ENCODE peak calls at places on chromosomes 6 and 20, in four cellular contexts. C is GM06990, R is AG04450, V is AG09309. A is an unnamed sample.

GRCh38 chr20:5918856-5919633 is 31.3 kb downstream of the TRMT6 start:
- DNase-seq in C (no peak), V (no peak), R (no peak), A (no peak)

GRCh38 chr20:13708234-13708633 is 69.5 kb upstream of the TASP1 start:
- DNase-seq in V (no peak), R (no peak), C (no peak), A (no peak)

GRCh38 chr20:1656844-1657243 is 735 bp downstream of the SIRPG start:
- DNase-seq in R (no peak), V (no peak), C (no peak), A (no peak)

GRCh38 chr6:56393615-56394612 is 146.5 kb upstream of the COL21A1 start:
- DNase-seq in V (no peak), C (no peak), R (no peak), A (no peak)

GRCh38 chr6:47083586-47084047 is 41.5 kb upstream of the ADGRF1 start:
- DNase-seq in R (peak), C (no peak), V (peak), A (no peak)

GRCh38 chr20:22579711-22580697 is 4.4 kb downstream of the FOXA2 start:
- DNase-seq in C (no peak), R (no peak), V (no peak), A (no peak)

GRCh38 chr6:119978274-119978889 is 628.8 kb upstream of the MAN1A1 start:
- DNase-seq in C (no peak), R (no peak), V (no peak), A (no peak)

GRCh38 chr20:49747707-49748524 is 34.2 kb upstream of the B4GALT5 start:
- DNase-seq in R (no peak), C (no peak), V (peak), A (no peak)

GRCh38 chr6:156617376-156617775 is 159.8 kb upstream of the ARID1B start:
- DNase-seq in V (no peak), C (no peak), R (no peak), A (peak)

GRCh38 chr6:157758516-157759023 is 64.5 kb upstream of the SNX9 start:
- DNase-seq in V (no peak), C (no peak), R (no peak), A (no peak)

GRCh38 chr6:137044366-137045220 is at the start of gene IL20RA:
- DNase-seq in V (no peak), R (no peak), C (peak), A (no peak)

DNA sequence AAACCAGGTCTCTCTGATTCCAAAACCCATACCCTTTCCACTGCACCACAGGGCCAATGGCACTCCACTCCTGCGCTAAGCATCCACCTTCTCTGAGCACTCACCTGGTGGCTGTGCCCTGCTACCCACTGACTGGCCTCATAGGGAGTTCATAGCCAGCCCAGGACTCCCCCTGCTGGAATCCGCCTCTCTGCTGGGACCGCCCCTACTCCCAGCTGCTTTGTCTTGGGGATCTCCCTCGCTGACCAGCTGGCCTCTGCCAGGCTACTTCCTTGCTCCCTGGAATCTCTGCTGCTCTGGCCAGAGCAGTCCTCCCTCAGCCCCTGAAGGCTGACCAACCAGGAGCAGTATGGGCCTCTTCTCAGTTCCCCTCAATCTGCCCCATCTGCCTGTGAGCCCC is 129.7 kb downstream of the FAXC start:
- DNase-seq in V (no peak), R (no peak), C (no peak), A (no peak)
- TF ChIP-seq CTCF in V (no peak), R (peak), C (peak), A (no peak)

DNA sequence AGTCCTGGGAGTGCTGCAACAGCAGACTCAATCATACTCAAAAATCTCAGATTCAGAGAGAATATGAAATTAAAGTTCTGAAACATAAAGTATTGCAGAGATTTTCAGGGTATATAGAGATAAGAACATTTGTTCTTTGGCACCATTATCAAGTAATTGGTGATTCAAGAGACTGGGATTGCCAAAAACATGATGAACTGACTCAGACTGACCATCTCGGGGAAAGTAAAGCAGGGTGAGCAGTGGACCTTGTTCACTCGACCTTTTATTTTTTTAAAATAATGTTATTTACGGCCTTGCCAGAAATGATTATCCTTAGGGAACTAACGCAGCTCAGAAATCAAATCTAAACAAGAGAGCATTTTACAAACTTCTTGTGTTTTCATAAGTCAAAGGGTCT is 65.9 kb upstream of the PTCHD4 start:
- DNase-seq in V (no peak), R (no peak), C (no peak), A (no peak)
- TF ChIP-seq CTCF in V (no peak), R (no peak), C (no peak), A (no peak)

GRCh38 chr6:43355862-43356590 is 13.4 kb downstream of the ZNF318 start:
- DNase-seq in C (no peak), V (no peak), R (no peak), A (no peak)

GRCh38 chr6:43359831-43360230 is 9.6 kb downstream of the ZNF318 start:
- DNase-seq in R (no peak), V (no peak), C (no peak), A (no peak)

GRCh38 chr6:43359381-43359780 is 10.1 kb downstream of the ZNF318 start:
- DNase-seq in R (no peak), C (no peak), V (no peak), A (no peak)

GRCh38 chr6:43361269-43361668 is 8.2 kb downstream of the ZNF318 start:
- DNase-seq in V (no peak), R (no peak), C (no peak), A (no peak)
- TF ChIP-seq CTCF in V (no peak), R (no peak), C (no peak), A (no peak)

GRCh38 chr6:13629459-13630116 is 14.5 kb downstream of the NOL7 start:
- DNase-seq in C (no peak), V (no peak), R (no peak), A (no peak)

GRCh38 chr6:13630499-13630898 is 15.4 kb downstream of the NOL7 start:
- DNase-seq in R (no peak), V (no peak), C (no peak), A (no peak)

GRCh38 chr6:13624871-13625288 is 9.7 kb downstream of the NOL7 start:
- DNase-seq in C (peak), V (no peak), R (no peak), A (no peak)
- TF ChIP-seq CTCF in C (peak), V (peak), R (peak), A (peak)

GRCh38 chr6:134920422-134920821 is 29.5 kb downstream of the ALDH8A1 start:
- DNase-seq in V (no peak), C (no peak), R (no peak), A (no peak)

GRCh38 chr6:134921980-134922313 is 28.0 kb downstream of the ALDH8A1 start:
- DNase-seq in R (no peak), V (no peak), C (no peak), A (no peak)

GRCh38 chr6:134921276-134921979 is 28.5 kb downstream of the ALDH8A1 start:
- DNase-seq in V (no peak), C (no peak), R (no peak), A (no peak)

DNA sequence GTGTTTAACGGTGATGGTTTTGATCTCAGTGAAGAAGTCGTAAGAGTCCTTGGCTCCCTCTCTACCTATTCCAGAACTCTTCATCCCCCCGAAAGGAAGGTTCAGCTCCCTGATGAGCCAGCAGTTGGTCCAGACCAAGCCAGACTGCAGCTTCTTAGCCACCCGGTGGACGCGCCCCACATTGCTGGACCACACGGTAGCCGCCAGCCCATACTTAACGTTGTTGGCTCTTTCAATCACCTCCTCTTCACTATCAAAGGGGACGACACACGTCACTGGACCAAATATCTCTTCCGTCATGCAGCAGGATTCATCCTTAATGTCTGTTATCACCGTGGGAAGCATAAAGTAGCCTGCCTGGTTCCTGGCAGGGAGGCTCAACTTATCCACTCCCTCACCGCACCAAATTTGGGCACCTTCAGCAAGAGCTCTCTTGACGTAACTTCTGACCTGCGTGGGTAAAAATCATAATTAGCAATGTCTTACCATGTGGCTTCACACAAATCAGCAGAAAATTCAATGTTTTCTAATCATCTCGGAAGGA is 31.4 kb downstream of the ALDH8A1 start:
- DNase-seq in C (no peak), R (no peak), V (no peak), A (no peak)
- TF ChIP-seq CTCF in C (no peak), R (no peak), V (no peak), A (no peak)

DNA sequence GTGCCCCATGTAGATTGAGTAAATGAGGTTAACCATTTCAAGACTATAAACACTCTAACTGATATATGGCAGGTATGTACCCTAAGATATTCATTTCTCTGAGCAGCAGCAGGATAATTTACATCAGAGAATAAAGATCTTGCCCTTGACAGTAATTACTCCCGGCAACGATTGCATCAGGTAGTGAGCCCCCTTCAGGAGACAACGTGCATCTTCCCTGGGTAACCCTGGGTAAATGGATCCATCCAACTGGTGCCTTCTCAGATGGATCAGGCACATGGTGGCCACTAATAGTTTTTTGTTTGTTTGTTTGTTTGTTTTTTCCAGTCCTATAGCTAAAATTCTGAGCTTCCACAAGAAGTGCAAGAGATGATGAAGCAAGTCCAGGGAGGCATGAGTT is 469.4 kb upstream of the SLC35B3 start:
- DNase-seq in R (no peak), C (no peak), V (no peak), A (no peak)
- TF ChIP-seq CTCF in R (no peak), C (peak), V (no peak), A (no peak)

DNA sequence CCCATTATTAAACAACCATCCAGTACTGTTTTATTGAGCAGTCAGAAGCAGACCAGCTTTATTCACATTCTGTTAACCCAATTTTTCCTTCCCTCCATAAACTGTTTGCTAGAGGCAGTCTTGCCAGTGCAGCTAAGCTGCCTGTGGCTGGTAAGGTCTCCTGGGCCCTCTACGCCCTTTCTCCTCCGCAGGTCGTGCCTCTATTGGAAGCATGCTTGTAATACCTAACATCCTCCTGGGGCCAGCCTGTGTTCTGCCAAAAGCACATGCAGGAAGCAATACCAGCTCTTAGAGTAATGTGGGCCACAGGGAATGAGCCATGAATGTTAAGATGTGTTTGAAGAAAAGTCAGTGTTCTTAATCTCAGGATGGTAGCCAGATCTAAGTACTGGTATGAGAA is 30.9 kb downstream of the LY86 start:
- DNase-seq in V (no peak), C (no peak), R (no peak), A (no peak)
- TF ChIP-seq CTCF in V (no peak), C (no peak), R (no peak), A (no peak)

DNA sequence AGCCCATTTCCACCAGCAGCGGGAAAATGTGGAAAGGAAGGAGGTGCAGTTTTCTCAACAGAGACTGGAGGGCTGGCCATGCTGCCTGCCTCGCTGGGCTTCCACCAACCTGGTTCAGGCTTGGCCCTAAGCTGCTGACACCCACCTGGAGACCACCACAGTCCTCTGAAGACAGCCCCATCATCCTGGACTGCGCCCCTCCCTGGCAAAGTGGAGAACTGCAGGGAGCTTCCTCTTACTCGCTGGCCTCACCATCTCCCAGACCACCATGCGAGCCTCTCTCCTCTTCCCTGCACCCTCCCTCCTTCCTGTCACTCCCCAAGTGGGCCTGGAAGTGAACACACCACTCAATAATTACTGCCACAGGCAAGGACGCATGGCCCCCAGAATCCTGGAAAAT is 71.5 kb downstream of the PSMG4 start:
- DNase-seq in R (no peak), C (no peak), V (no peak), A (no peak)
- TF ChIP-seq CTCF in R (no peak), C (peak), V (no peak), A (no peak)

DNA sequence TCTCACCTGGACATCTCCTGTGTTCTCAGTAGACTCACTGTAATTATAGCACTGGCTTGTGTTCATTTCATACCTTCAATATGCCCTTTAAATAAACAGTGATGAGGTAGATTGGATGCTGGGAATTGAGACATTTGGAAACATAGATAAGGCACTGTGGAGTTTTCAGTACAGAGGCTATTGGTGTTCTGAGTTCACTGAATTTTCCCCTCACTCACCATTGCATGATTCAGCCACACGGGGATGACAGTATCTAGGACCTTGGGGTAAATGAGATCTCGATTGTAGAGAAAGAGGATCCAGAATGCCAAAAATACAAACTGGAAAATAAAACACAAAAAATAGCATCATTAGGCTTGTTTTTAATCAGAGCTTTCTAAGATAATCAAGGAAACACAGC is 12.5 kb downstream of the ADTRP start:
- DNase-seq in R (no peak), C (no peak), V (no peak), A (no peak)
- TF ChIP-seq CTCF in R (peak), C (peak), V (peak), A (peak)

DNA sequence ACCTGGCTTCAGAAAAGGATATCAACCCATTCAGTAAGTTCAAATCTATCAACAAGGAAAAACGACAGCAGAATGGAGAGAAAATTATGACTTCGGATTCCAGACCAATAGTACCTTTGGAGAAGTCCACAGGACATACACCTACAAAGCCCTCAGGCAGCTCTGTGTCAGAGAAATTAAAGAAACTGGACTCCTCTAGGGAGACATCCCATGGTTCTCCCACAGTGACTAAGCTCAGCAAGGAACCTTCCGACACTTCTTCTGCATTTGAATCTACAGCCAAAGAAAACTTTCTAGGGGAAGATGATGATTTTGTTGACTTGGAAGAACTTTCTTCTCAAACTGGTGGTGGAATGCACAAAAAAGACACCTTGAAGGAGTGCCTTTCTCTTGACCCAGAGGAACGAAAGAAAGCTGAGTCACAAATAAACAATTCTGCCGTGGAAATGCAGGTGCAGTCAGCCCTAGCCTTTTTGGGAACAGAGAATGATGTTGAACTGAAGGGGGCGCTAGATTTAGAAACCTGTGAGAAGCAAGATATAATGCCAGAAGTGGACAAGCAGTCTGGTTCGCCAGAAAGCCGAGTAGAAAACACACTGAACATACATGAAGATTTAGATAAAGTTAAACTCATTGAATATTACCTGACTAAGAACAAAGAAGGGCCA is 67.4 kb upstream of the HINT3 start:
- DNase-seq in R (no peak), V (no peak), C (no peak), A (no peak)
- TF ChIP-seq CTCF in R (peak), V (peak), C (peak), A (peak)